ENCODE peak calls at places on chromosomes 2 and 18, in eight cellular contexts. One of them, this sample, is unnamed.

GRCh38 chr18:72692595-72692994 is 148.5 kb upstream of the CBLN2 start:
- DNase-seq in AG04450: no peak
- DNase-seq in AG04449: no peak
- DNase-seq in right atrium auricular region: no peak
- DNase-seq in RWPE1: no peak
- DNase-seq in esophagus squamous epithelium: no peak
- DNase-seq in endothelial cell: no peak
- DNase-seq in progenitor cell of endocrine pancreas: no peak
- DNase-seq in this sample: no peak

GRCh38 chr2:227323818-227324217 is 1.2 kb upstream of the MFF start:
- DNase-seq in AG04450: no peak
- DNase-seq in AG04449: no peak
- DNase-seq in right atrium auricular region: no peak
- DNase-seq in RWPE1: no peak
- DNase-seq in esophagus squamous epithelium: no peak
- DNase-seq in endothelial cell: no peak
- DNase-seq in progenitor cell of endocrine pancreas: no peak
- DNase-seq in this sample: no peak

GRCh38 chr2:172397136-172397825 is 30.1 kb upstream of the ITGA6 start:
- DNase-seq in AG04450: no peak
- DNase-seq in AG04449: no peak
- DNase-seq in right atrium auricular region: no peak
- DNase-seq in RWPE1: no peak
- DNase-seq in esophagus squamous epithelium: no peak
- DNase-seq in endothelial cell: no peak
- DNase-seq in progenitor cell of endocrine pancreas: no peak
- DNase-seq in this sample: no peak

GRCh38 chr2:1841461-1841860 is 97.1 kb upstream of the PXDN start:
- DNase-seq in AG04450: no peak
- DNase-seq in AG04449: no peak
- DNase-seq in right atrium auricular region: no peak
- DNase-seq in RWPE1: no peak
- DNase-seq in esophagus squamous epithelium: no peak
- DNase-seq in endothelial cell: no peak
- DNase-seq in progenitor cell of endocrine pancreas: no peak
- DNase-seq in this sample: no peak

GRCh38 chr2:158894078-158894477 is 74.4 kb upstream of the TANC1 start:
- DNase-seq in AG04450: peak
- DNase-seq in AG04449: peak
- DNase-seq in right atrium auricular region: no peak
- DNase-seq in RWPE1: peak
- DNase-seq in esophagus squamous epithelium: no peak
- DNase-seq in endothelial cell: no peak
- DNase-seq in progenitor cell of endocrine pancreas: no peak
- DNase-seq in this sample: no peak

GRCh38 chr2:169775765-169776482 is 22.7 kb upstream of the SSB start:
- DNase-seq in AG04450: peak
- DNase-seq in AG04449: no peak
- DNase-seq in right atrium auricular region: no peak
- DNase-seq in RWPE1: no peak
- DNase-seq in esophagus squamous epithelium: no peak
- DNase-seq in endothelial cell: no peak
- DNase-seq in progenitor cell of endocrine pancreas: no peak
- DNase-seq in this sample: no peak

GRCh38 chr2:198374375-198375072 is 570.1 kb downstream of the PLCL1 start:
- DNase-seq in AG04450: peak
- DNase-seq in AG04449: peak
- DNase-seq in right atrium auricular region: no peak
- DNase-seq in RWPE1: peak
- DNase-seq in esophagus squamous epithelium: no peak
- DNase-seq in endothelial cell: peak
- DNase-seq in progenitor cell of endocrine pancreas: peak
- DNase-seq in this sample: no peak

GRCh38 chr2:153354406-153354805 is 124.2 kb downstream of the RPRM start:
- DNase-seq in AG04450: no peak
- DNase-seq in AG04449: no peak
- DNase-seq in right atrium auricular region: no peak
- DNase-seq in RWPE1: no peak
- DNase-seq in esophagus squamous epithelium: no peak
- DNase-seq in endothelial cell: no peak
- DNase-seq in progenitor cell of endocrine pancreas: no peak
- DNase-seq in this sample: no peak

GRCh38 chr2:20641123-20641985 is 9.5 kb downstream of the HS1BP3 start:
- DNase-seq in AG04450: no peak
- DNase-seq in AG04449: no peak
- DNase-seq in right atrium auricular region: peak
- DNase-seq in RWPE1: peak
- DNase-seq in esophagus squamous epithelium: no peak
- DNase-seq in endothelial cell: no peak
- DNase-seq in progenitor cell of endocrine pancreas: no peak
- DNase-seq in this sample: no peak

GRCh38 chr18:50356036-50356945 is 18.6 kb upstream of the SKA1 start:
- DNase-seq in AG04450: no peak
- DNase-seq in AG04449: no peak
- DNase-seq in right atrium auricular region: no peak
- DNase-seq in RWPE1: no peak
- DNase-seq in esophagus squamous epithelium: no peak
- DNase-seq in endothelial cell: no peak
- DNase-seq in progenitor cell of endocrine pancreas: no peak
- DNase-seq in this sample: no peak

GRCh38 chr2:153939124-153939796 is 67.5 kb downstream of the GALNT13 start:
- DNase-seq in AG04450: no peak
- DNase-seq in AG04449: no peak
- DNase-seq in right atrium auricular region: no peak
- DNase-seq in RWPE1: no peak
- DNase-seq in esophagus squamous epithelium: no peak
- DNase-seq in endothelial cell: no peak
- DNase-seq in progenitor cell of endocrine pancreas: no peak
- DNase-seq in this sample: no peak

GRCh38 chr2:174752403-174753037 is 11.8 kb downstream of the CHRNA1 start:
- DNase-seq in AG04450: no peak
- DNase-seq in AG04449: no peak
- DNase-seq in right atrium auricular region: no peak
- DNase-seq in RWPE1: no peak
- DNase-seq in esophagus squamous epithelium: no peak
- DNase-seq in endothelial cell: no peak
- DNase-seq in progenitor cell of endocrine pancreas: no peak
- DNase-seq in this sample: no peak

GRCh38 chr2:196591621-196592022 is 47.9 kb upstream of the CCDC150 start:
- DNase-seq in AG04450: no peak
- DNase-seq in AG04449: no peak
- DNase-seq in right atrium auricular region: no peak
- DNase-seq in RWPE1: no peak
- DNase-seq in esophagus squamous epithelium: no peak
- DNase-seq in endothelial cell: no peak
- DNase-seq in progenitor cell of endocrine pancreas: no peak
- DNase-seq in this sample: no peak

GRCh38 chr2:88600038-88600465 is 27.2 kb downstream of the EIF2AK3 start:
- DNase-seq in AG04450: peak
- DNase-seq in AG04449: peak
- DNase-seq in right atrium auricular region: no peak
- DNase-seq in RWPE1: peak
- DNase-seq in esophagus squamous epithelium: peak
- DNase-seq in endothelial cell: peak
- DNase-seq in progenitor cell of endocrine pancreas: peak
- DNase-seq in this sample: no peak

GRCh38 chr2:60873381-60873780 is 8.0 kb upstream of the REL start:
- DNase-seq in AG04450: no peak
- DNase-seq in AG04449: no peak
- DNase-seq in right atrium auricular region: no peak
- DNase-seq in RWPE1: no peak
- DNase-seq in esophagus squamous epithelium: no peak
- DNase-seq in endothelial cell: no peak
- DNase-seq in progenitor cell of endocrine pancreas: no peak
- DNase-seq in this sample: no peak

GRCh38 chr2:48906640-48907039 is 151.1 kb upstream of the LHCGR start:
- DNase-seq in AG04450: no peak
- DNase-seq in AG04449: no peak
- DNase-seq in right atrium auricular region: no peak
- DNase-seq in RWPE1: no peak
- DNase-seq in esophagus squamous epithelium: no peak
- DNase-seq in endothelial cell: no peak
- DNase-seq in progenitor cell of endocrine pancreas: no peak
- DNase-seq in this sample: no peak

GRCh38 chr2:218880749-218881594 is at the start of gene WNT10A:
- DNase-seq in AG04450: no peak
- DNase-seq in AG04449: no peak
- DNase-seq in right atrium auricular region: no peak
- DNase-seq in RWPE1: no peak
- DNase-seq in esophagus squamous epithelium: no peak
- DNase-seq in endothelial cell: no peak
- DNase-seq in progenitor cell of endocrine pancreas: no peak
- DNase-seq in this sample: no peak

GRCh38 chr2:97785818-97786217 is 72.4 kb downstream of the ZAP70 start:
- DNase-seq in AG04450: no peak
- DNase-seq in AG04449: no peak
- DNase-seq in right atrium auricular region: no peak
- DNase-seq in RWPE1: no peak
- DNase-seq in esophagus squamous epithelium: no peak
- DNase-seq in endothelial cell: no peak
- DNase-seq in progenitor cell of endocrine pancreas: no peak
- DNase-seq in this sample: no peak

GRCh38 chr2:109562421-109562820 is 51.3 kb downstream of the SEPTIN10 start:
- DNase-seq in AG04450: no peak
- DNase-seq in AG04449: no peak
- DNase-seq in right atrium auricular region: no peak
- DNase-seq in RWPE1: peak
- DNase-seq in esophagus squamous epithelium: no peak
- DNase-seq in endothelial cell: no peak
- DNase-seq in progenitor cell of endocrine pancreas: no peak
- DNase-seq in this sample: no peak

GRCh38 chr2:119263656-119264055 is 40.0 kb downstream of the STEAP3 start:
- DNase-seq in AG04450: no peak
- DNase-seq in AG04449: no peak
- DNase-seq in right atrium auricular region: peak
- DNase-seq in RWPE1: no peak
- DNase-seq in esophagus squamous epithelium: no peak
- DNase-seq in endothelial cell: no peak
- DNase-seq in progenitor cell of endocrine pancreas: no peak
- DNase-seq in this sample: no peak

GRCh38 chr2:53740170-53740569 is 27.4 kb upstream of the CHAC2 start:
- DNase-seq in AG04450: peak
- DNase-seq in AG04449: no peak
- DNase-seq in right atrium auricular region: no peak
- DNase-seq in RWPE1: no peak
- DNase-seq in esophagus squamous epithelium: no peak
- DNase-seq in endothelial cell: no peak
- DNase-seq in progenitor cell of endocrine pancreas: no peak
- DNase-seq in this sample: no peak

GRCh38 chr18:37577051-37577611 is 11.5 kb upstream of the CELF4 start:
- DNase-seq in AG04450: no peak
- DNase-seq in AG04449: no peak
- DNase-seq in right atrium auricular region: no peak
- DNase-seq in RWPE1: no peak
- DNase-seq in esophagus squamous epithelium: no peak
- DNase-seq in endothelial cell: no peak
- DNase-seq in progenitor cell of endocrine pancreas: no peak
- DNase-seq in this sample: no peak

DNA sequence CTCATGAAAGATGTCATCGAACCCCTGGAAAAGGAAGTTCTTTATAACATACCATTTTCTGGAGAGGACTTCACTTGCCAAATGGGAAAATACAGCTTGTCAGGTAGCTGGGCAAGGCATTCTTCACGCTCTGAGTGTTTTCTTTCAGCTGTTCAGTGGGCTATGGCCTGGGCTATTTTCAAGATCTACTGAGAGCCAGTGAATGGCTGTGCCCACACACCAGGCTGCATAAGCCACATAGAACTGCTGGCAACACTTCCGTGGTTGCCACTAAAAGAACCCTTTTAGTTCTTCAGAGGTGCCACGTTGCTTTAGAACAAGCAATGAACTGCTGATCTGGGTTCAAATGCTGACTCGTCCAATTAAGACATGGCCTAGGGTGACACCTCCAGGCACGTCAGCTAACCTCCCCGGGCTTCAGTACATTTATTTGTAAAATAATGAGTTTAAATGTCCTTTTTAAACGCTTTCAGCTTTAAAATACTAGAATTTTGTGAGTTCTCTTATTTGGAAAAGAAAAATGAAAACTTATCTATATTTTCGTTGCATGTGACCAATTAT is 36.6 kb upstream of the GORASP2 start:
- DNase-seq in AG04450: no peak
- DNase-seq in AG04449: no peak
- DNase-seq in right atrium auricular region: no peak
- DNase-seq in RWPE1: no peak
- DNase-seq in esophagus squamous epithelium: no peak
- DNase-seq in endothelial cell: no peak
- DNase-seq in progenitor cell of endocrine pancreas: no peak
- DNase-seq in this sample: no peak
- TF ChIP-seq CTCF in AG04450: no peak
- TF ChIP-seq CTCF in AG04449: no peak
- TF ChIP-seq CTCF in right atrium auricular region: no peak
- TF ChIP-seq CTCF in RWPE1: no peak
- TF ChIP-seq CTCF in esophagus squamous epithelium: no peak
- TF ChIP-seq CTCF in endothelial cell: no peak
- TF ChIP-seq CTCF in progenitor cell of endocrine pancreas: no peak
- TF ChIP-seq CTCF in this sample: no peak

GRCh38 chr2:38105911-38106310 is 30.0 kb upstream of the CYP1B1 start:
- DNase-seq in AG04450: no peak
- DNase-seq in AG04449: no peak
- DNase-seq in right atrium auricular region: no peak
- DNase-seq in RWPE1: no peak
- DNase-seq in esophagus squamous epithelium: no peak
- DNase-seq in endothelial cell: no peak
- DNase-seq in progenitor cell of endocrine pancreas: no peak
- DNase-seq in this sample: no peak
- TF ChIP-seq CTCF in AG04450: no peak
- TF ChIP-seq CTCF in AG04449: no peak
- TF ChIP-seq CTCF in right atrium auricular region: no peak
- TF ChIP-seq CTCF in RWPE1: no peak
- TF ChIP-seq CTCF in esophagus squamous epithelium: no peak
- TF ChIP-seq CTCF in endothelial cell: no peak
- TF ChIP-seq CTCF in progenitor cell of endocrine pancreas: no peak
- TF ChIP-seq CTCF in this sample: no peak

DNA sequence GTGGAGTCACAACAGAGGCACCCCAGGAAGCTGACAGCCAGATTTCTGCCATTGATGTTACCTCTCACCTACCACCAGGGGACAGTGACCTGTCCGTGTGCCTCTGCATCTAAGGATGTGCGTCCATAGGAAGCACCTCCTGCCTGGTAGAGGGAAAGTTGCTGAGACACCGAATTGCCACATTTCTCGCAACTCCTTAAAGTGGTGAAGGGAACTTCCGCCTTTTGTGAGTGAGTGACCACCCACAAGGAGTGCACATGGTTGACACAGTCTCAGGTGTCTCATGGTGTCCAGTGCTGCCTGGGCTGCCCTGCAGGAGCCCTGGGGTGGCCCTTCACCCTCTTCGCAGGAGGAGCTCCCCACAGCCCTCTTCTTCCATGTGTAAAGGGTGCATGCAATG is 201.8 kb downstream of the GBX2 start:
- DNase-seq in AG04450: no peak
- DNase-seq in AG04449: no peak
- DNase-seq in right atrium auricular region: no peak
- DNase-seq in RWPE1: no peak
- DNase-seq in esophagus squamous epithelium: no peak
- DNase-seq in endothelial cell: no peak
- DNase-seq in progenitor cell of endocrine pancreas: no peak
- DNase-seq in this sample: no peak
- TF ChIP-seq CTCF in AG04450: no peak
- TF ChIP-seq CTCF in AG04449: no peak
- TF ChIP-seq CTCF in right atrium auricular region: no peak
- TF ChIP-seq CTCF in RWPE1: no peak
- TF ChIP-seq CTCF in esophagus squamous epithelium: no peak
- TF ChIP-seq CTCF in endothelial cell: no peak
- TF ChIP-seq CTCF in progenitor cell of endocrine pancreas: no peak
- TF ChIP-seq CTCF in this sample: no peak

GRCh38 chr2:189024861-189025618 is 50.9 kb downstream of the COL3A1 start:
- DNase-seq in AG04450: no peak
- DNase-seq in AG04449: no peak
- DNase-seq in right atrium auricular region: no peak
- DNase-seq in RWPE1: no peak
- DNase-seq in esophagus squamous epithelium: no peak
- DNase-seq in endothelial cell: no peak
- DNase-seq in progenitor cell of endocrine pancreas: no peak
- DNase-seq in this sample: no peak
- TF ChIP-seq CTCF in AG04450: peak
- TF ChIP-seq CTCF in AG04449: no peak
- TF ChIP-seq CTCF in right atrium auricular region: no peak
- TF ChIP-seq CTCF in RWPE1: peak
- TF ChIP-seq CTCF in esophagus squamous epithelium: no peak
- TF ChIP-seq CTCF in endothelial cell: peak
- TF ChIP-seq CTCF in progenitor cell of endocrine pancreas: peak
- TF ChIP-seq CTCF in this sample: peak

This sample was measured in type B pancreatic cell.